ENCODE peak calls at places on chromosomes 1 and 21, in five cellular contexts. One of them, this sample, is unnamed. For H3K4me1 and H3K9me3, the result is how much of the 10 kb centered on the place peaks cover.

GRCh38 chr1:21666572-21667320 is 2.4 kb downstream of the RAP1GAP start:
- DNase-seq in adrenal gland: no peak
- DNase-seq in right lobe of liver: peak
- DNase-seq in ovary: no peak
- DNase-seq in sigmoid colon: peak
- DNase-seq in this sample: peak

GRCh38 chr1:207251066-207251465 is 70.4 kb upstream of the CD55 start:
- DNase-seq in adrenal gland: no peak
- DNase-seq in right lobe of liver: no peak
- DNase-seq in ovary: no peak
- DNase-seq in sigmoid colon: no peak
- DNase-seq in this sample: no peak

GRCh38 chr1:81760487-81761097 is 40.1 kb upstream of the ADGRL2 start:
- DNase-seq in ovary: no peak
- DNase-seq in sigmoid colon: no peak
- DNase-seq in adrenal gland: no peak
- DNase-seq in right lobe of liver: no peak
- DNase-seq in this sample: no peak

GRCh38 chr1:63264161-63264560 is 58.2 kb upstream of the FOXD3 start:
- DNase-seq in sigmoid colon: no peak
- DNase-seq in ovary: no peak
- DNase-seq in adrenal gland: no peak
- DNase-seq in right lobe of liver: no peak
- DNase-seq in this sample: peak

GRCh38 chr21:45003331-45004058 is 63.7 kb downstream of the SLX9 start:
- DNase-seq in sigmoid colon: peak
- DNase-seq in adrenal gland: no peak
- DNase-seq in right lobe of liver: no peak
- DNase-seq in ovary: no peak
- DNase-seq in this sample: no peak

GRCh38 chr1:234114648-234115307 is 210.3 kb downstream of the SLC35F3 start:
- DNase-seq in adrenal gland: peak
- DNase-seq in sigmoid colon: no peak
- DNase-seq in ovary: peak
- DNase-seq in right lobe of liver: no peak
- DNase-seq in this sample: no peak

GRCh38 chr1:51330331-51331201 is at the start of gene TTC39A:
- DNase-seq in adrenal gland: peak
- DNase-seq in right lobe of liver: no peak
- DNase-seq in ovary: no peak
- DNase-seq in sigmoid colon: no peak
- DNase-seq in this sample: peak

GRCh38 chr1:116126281-116126680 is 15.1 kb downstream of the MAB21L3 start:
- DNase-seq in right lobe of liver: no peak
- DNase-seq in adrenal gland: no peak
- DNase-seq in sigmoid colon: no peak
- DNase-seq in ovary: no peak
- DNase-seq in this sample: no peak

GRCh38 chr1:119732465-119733168 is 20.9 kb downstream of the PHGDH start:
- DNase-seq in sigmoid colon: no peak
- DNase-seq in ovary: no peak
- DNase-seq in adrenal gland: no peak
- DNase-seq in right lobe of liver: no peak
- DNase-seq in this sample: no peak

GRCh38 chr1:226692067-226692792 is 46.9 kb downstream of the ITPKB start:
- DNase-seq in ovary: no peak
- DNase-seq in right lobe of liver: no peak
- DNase-seq in adrenal gland: no peak
- DNase-seq in sigmoid colon: no peak
- DNase-seq in this sample: no peak

GRCh38 chr1:226688852-226689251 is 50.2 kb downstream of the ITPKB start:
- DNase-seq in adrenal gland: no peak
- DNase-seq in ovary: no peak
- DNase-seq in sigmoid colon: peak
- DNase-seq in right lobe of liver: no peak
- DNase-seq in this sample: no peak

GRCh38 chr1:226690460-226690982 is 48.6 kb downstream of the ITPKB start:
- DNase-seq in sigmoid colon: peak
- DNase-seq in adrenal gland: peak
- DNase-seq in ovary: no peak
- DNase-seq in right lobe of liver: no peak
- DNase-seq in this sample: no peak

GRCh38 chr1:226692868-226693267 is 46.2 kb downstream of the ITPKB start:
- DNase-seq in ovary: no peak
- DNase-seq in right lobe of liver: no peak
- DNase-seq in sigmoid colon: no peak
- DNase-seq in adrenal gland: no peak
- DNase-seq in this sample: no peak

GRCh38 chr1:226691257-226691656 is 47.8 kb downstream of the ITPKB start:
- DNase-seq in adrenal gland: no peak
- DNase-seq in sigmoid colon: no peak
- DNase-seq in ovary: no peak
- DNase-seq in right lobe of liver: no peak
- DNase-seq in this sample: no peak
- H3K4me1 ChIP-seq in adrenal gland: under half
- H3K4me1 ChIP-seq in sigmoid colon: half or more
- H3K4me1 ChIP-seq in ovary: under half
- H3K4me1 ChIP-seq in right lobe of liver: under half
- H3K4me1 ChIP-seq in this sample: under half

DNA sequence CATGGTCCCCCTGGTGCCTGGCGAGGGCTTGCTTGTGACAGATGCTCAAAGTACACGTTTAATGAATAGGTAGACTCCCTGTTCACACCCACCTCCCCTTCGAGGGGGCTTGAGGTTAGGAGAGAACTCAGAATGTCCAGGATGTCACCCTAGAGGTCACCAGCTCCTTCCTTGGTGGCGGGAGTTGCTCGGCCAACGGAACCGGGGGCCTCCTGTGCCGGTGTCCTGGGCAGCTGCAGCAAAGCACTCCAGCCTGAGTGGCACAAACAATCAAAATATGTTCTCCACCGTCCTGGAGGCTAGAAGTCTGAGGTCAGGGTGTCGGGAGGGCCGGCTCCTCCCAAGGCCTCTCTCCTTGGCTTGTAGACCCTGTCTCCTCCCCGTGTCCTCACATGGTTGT is 71.0 kb downstream of the AJAP1 start:
- DNase-seq in sigmoid colon: no peak
- DNase-seq in adrenal gland: no peak
- DNase-seq in right lobe of liver: no peak
- DNase-seq in ovary: no peak
- DNase-seq in this sample: no peak
- H3K9me3 ChIP-seq in sigmoid colon: under half
- H3K9me3 ChIP-seq in adrenal gland: under half
- H3K9me3 ChIP-seq in right lobe of liver: under half
- H3K9me3 ChIP-seq in ovary: under half
- H3K9me3 ChIP-seq in this sample: under half

DNA sequence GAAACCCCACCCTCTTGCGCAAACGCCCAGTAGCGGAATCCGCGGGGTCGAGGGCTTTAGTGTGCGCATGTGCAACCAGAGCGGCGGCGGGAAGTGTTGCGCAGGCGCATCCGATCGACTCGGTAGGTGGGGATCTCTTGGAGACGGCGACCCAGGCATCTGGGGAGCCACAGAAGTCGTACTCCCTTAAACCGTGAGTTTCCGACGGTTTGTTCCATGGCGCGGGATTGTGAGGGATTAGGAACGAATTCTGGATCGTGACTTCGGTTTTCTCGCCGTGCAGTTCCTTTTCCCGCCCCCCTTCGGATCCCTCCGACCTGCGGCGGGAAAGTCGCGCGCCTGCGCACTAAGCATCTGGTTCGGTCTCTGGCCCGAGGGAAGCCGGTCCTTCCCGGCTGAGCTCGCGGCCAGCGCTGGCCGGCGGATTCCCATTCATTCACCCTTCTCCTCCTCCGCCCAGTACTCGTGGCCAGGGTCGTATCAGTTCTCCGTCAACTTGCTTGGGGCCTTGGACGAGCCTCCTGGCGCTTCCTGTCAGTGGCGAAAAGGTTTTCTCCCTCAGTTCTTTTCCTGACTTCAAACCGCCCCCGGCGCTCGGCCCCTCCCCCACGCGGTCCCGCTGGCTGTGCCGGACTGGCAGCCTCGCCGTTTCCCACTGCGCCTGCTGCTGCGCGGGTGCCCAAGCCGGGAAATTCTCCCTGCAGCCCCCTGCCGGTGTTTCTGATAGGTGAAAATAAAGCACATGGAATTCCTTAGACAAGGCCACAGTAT is at the start of gene CDC7:
- DNase-seq in sigmoid colon: peak
- DNase-seq in adrenal gland: peak
- DNase-seq in ovary: peak
- DNase-seq in right lobe of liver: peak
- DNase-seq in this sample: peak
- TF ChIP-seq POLR2A in sigmoid colon: no peak
- TF ChIP-seq POLR2A in adrenal gland: peak
- TF ChIP-seq POLR2A in ovary: peak
- TF ChIP-seq POLR2A in right lobe of liver: peak
- TF ChIP-seq POLR2A in this sample: no peak

GRCh38 chr1:42933610-42934009 is 25.1 kb downstream of the SLC2A1 start:
- DNase-seq in ovary: peak
- DNase-seq in sigmoid colon: peak
- DNase-seq in right lobe of liver: no peak
- DNase-seq in adrenal gland: no peak
- DNase-seq in this sample: no peak
- H3K4me1 ChIP-seq in ovary: under half
- H3K4me1 ChIP-seq in sigmoid colon: under half
- H3K4me1 ChIP-seq in right lobe of liver: under half
- H3K4me1 ChIP-seq in adrenal gland: under half
- H3K4me1 ChIP-seq in this sample: half or more